ENCODE peak calls at places on chromosome 19, in eight cellular contexts. One of them, this sample, is unnamed.

GRCh38 chr19:8224394-8225145 is 15.4 kb downstream of the CERS4 start:
- DNase-seq in uterus: no peak
- DNase-seq in mucosa of gallbladder: no peak
- DNase-seq in cardiac fibroblast: peak; percentile 73
- DNase-seq in fibroblast of pulmonary artery: no peak
- DNase-seq in bronchial epithelial cell: peak; percentile 35
- DNase-seq in A172: peak; percentile 42
- DNase-seq in caudate nucleus: no peak
- DNase-seq in this sample: no peak

GRCh38 chr19:49216076-49216475 is 58.5 kb downstream of the TRPM4 start:
- DNase-seq in caudate nucleus: no peak
- DNase-seq in A172: peak; percentile 75
- DNase-seq in uterus: no peak
- DNase-seq in cardiac fibroblast: peak; percentile 33
- DNase-seq in fibroblast of pulmonary artery: peak; percentile 26
- DNase-seq in bronchial epithelial cell: peak; percentile 27
- DNase-seq in mucosa of gallbladder: no peak
- DNase-seq in this sample: peak; percentile 64

GRCh38 chr19:48629599-48630288 is 7.4 kb downstream of the DBP start:
- DNase-seq in caudate nucleus: peak; percentile 69
- DNase-seq in cardiac fibroblast: no peak
- DNase-seq in bronchial epithelial cell: no peak
- DNase-seq in fibroblast of pulmonary artery: peak; percentile 78
- DNase-seq in mucosa of gallbladder: peak; percentile 85
- DNase-seq in A172: no peak
- DNase-seq in uterus: peak; percentile 60
- DNase-seq in this sample: peak; percentile 71

GRCh38 chr19:11767633-11768133 is 883 bp downstream of the ZNF441 start:
- DNase-seq in fibroblast of pulmonary artery: peak; percentile 42
- DNase-seq in bronchial epithelial cell: peak; percentile 10
- DNase-seq in mucosa of gallbladder: peak; percentile 65
- DNase-seq in cardiac fibroblast: peak; percentile 46
- DNase-seq in uterus: peak; percentile 24
- DNase-seq in A172: peak; percentile 18
- DNase-seq in caudate nucleus: no peak
- DNase-seq in this sample: peak; percentile 67

GRCh38 chr19:27935669-27936068 is 1277.3 kb downstream of the UQCRFS1 start:
- DNase-seq in caudate nucleus: no peak
- DNase-seq in uterus: no peak
- DNase-seq in mucosa of gallbladder: no peak
- DNase-seq in bronchial epithelial cell: no peak
- DNase-seq in fibroblast of pulmonary artery: no peak
- DNase-seq in cardiac fibroblast: no peak
- DNase-seq in A172: no peak
- DNase-seq in this sample: no peak

GRCh38 chr19:40312533-40312932 is 27.4 kb upstream of the AKT2 start:
- DNase-seq in fibroblast of pulmonary artery: no peak
- DNase-seq in bronchial epithelial cell: no peak
- DNase-seq in caudate nucleus: no peak
- DNase-seq in cardiac fibroblast: no peak
- DNase-seq in mucosa of gallbladder: no peak
- DNase-seq in A172: no peak
- DNase-seq in uterus: no peak
- DNase-seq in this sample: no peak

GRCh38 chr19:7832781-7833180 is 2.8 kb downstream of the EVI5L start:
- DNase-seq in fibroblast of pulmonary artery: peak; percentile 30
- DNase-seq in caudate nucleus: peak; percentile 12
- DNase-seq in bronchial epithelial cell: no peak
- DNase-seq in uterus: no peak
- DNase-seq in A172: no peak
- DNase-seq in mucosa of gallbladder: no peak
- DNase-seq in cardiac fibroblast: peak; percentile 51
- DNase-seq in this sample: no peak

GRCh38 chr19:41575998-41576397 is at the start of gene CEACAM21:
- DNase-seq in cardiac fibroblast: no peak
- DNase-seq in caudate nucleus: peak; percentile 5
- DNase-seq in A172: no peak
- DNase-seq in fibroblast of pulmonary artery: no peak
- DNase-seq in mucosa of gallbladder: peak; percentile 49
- DNase-seq in uterus: peak; percentile 27
- DNase-seq in bronchial epithelial cell: no peak
- DNase-seq in this sample: no peak

GRCh38 chr19:720691-721160 is 12.0 kb downstream of the PALM start:
- DNase-seq in fibroblast of pulmonary artery: no peak
- DNase-seq in cardiac fibroblast: no peak
- DNase-seq in A172: no peak
- DNase-seq in uterus: no peak
- DNase-seq in bronchial epithelial cell: no peak
- DNase-seq in caudate nucleus: peak; percentile 46
- DNase-seq in mucosa of gallbladder: no peak
- DNase-seq in this sample: peak; percentile 35

GRCh38 chr19:54282706-54283105 is 1.8 kb upstream of the LILRB2 start:
- DNase-seq in uterus: no peak
- DNase-seq in cardiac fibroblast: no peak
- DNase-seq in bronchial epithelial cell: no peak
- DNase-seq in caudate nucleus: no peak
- DNase-seq in A172: no peak
- DNase-seq in fibroblast of pulmonary artery: no peak
- DNase-seq in mucosa of gallbladder: no peak
- DNase-seq in this sample: no peak

GRCh38 chr19:12779162-12779993 is 4.0 kb upstream of the HOOK2 start:
- DNase-seq in caudate nucleus: peak; percentile 38
- DNase-seq in uterus: peak; percentile 69
- DNase-seq in mucosa of gallbladder: no peak
- DNase-seq in cardiac fibroblast: peak; percentile 90
- DNase-seq in fibroblast of pulmonary artery: peak; percentile 95
- DNase-seq in A172: peak; percentile 65
- DNase-seq in bronchial epithelial cell: no peak
- DNase-seq in this sample: peak; percentile 84

GRCh38 chr19:42088471-42089190 is 12.7 kb downstream of the ZNF574 start:
- DNase-seq in mucosa of gallbladder: no peak
- DNase-seq in caudate nucleus: no peak
- DNase-seq in bronchial epithelial cell: peak; percentile 23
- DNase-seq in A172: peak; percentile 69
- DNase-seq in cardiac fibroblast: peak; percentile 82
- DNase-seq in fibroblast of pulmonary artery: peak; percentile 65
- DNase-seq in uterus: no peak
- DNase-seq in this sample: peak; percentile 83

GRCh38 chr19:49863254-49863934 is 4.0 kb downstream of the PNKP start:
- DNase-seq in fibroblast of pulmonary artery: no peak
- DNase-seq in A172: no peak
- DNase-seq in caudate nucleus: no peak
- DNase-seq in bronchial epithelial cell: no peak
- DNase-seq in mucosa of gallbladder: no peak
- DNase-seq in uterus: no peak
- DNase-seq in cardiac fibroblast: no peak
- DNase-seq in this sample: no peak

GRCh38 chr19:50967924-50968708 is 1.3 kb downstream of the KLK6 start:
- DNase-seq in uterus: no peak
- DNase-seq in cardiac fibroblast: no peak
- DNase-seq in caudate nucleus: no peak
- DNase-seq in bronchial epithelial cell: no peak
- DNase-seq in fibroblast of pulmonary artery: no peak
- DNase-seq in mucosa of gallbladder: no peak
- DNase-seq in A172: peak; percentile 3
- DNase-seq in this sample: no peak

GRCh38 chr19:17337675-17338439 is 504 bp downstream of the GTPBP3 start:
- DNase-seq in caudate nucleus: no peak
- DNase-seq in uterus: no peak
- DNase-seq in mucosa of gallbladder: no peak
- DNase-seq in A172: peak; percentile 29
- DNase-seq in cardiac fibroblast: peak; percentile 22
- DNase-seq in fibroblast of pulmonary artery: no peak
- DNase-seq in bronchial epithelial cell: peak; percentile 4
- DNase-seq in this sample: no peak

GRCh38 chr19:13302521-13303270 is 152.5 kb downstream of the IER2 start:
- DNase-seq in uterus: no peak
- DNase-seq in A172: no peak
- DNase-seq in mucosa of gallbladder: no peak
- DNase-seq in caudate nucleus: no peak
- DNase-seq in cardiac fibroblast: no peak
- DNase-seq in fibroblast of pulmonary artery: no peak
- DNase-seq in bronchial epithelial cell: no peak
- DNase-seq in this sample: no peak

GRCh38 chr19:16330368-16330801 is 5.8 kb downstream of the KLF2 start:
- DNase-seq in fibroblast of pulmonary artery: peak; percentile 87
- DNase-seq in cardiac fibroblast: peak; percentile 92
- DNase-seq in A172: peak; percentile 99
- DNase-seq in caudate nucleus: no peak
- DNase-seq in mucosa of gallbladder: peak; percentile 79
- DNase-seq in bronchial epithelial cell: peak; percentile 93
- DNase-seq in uterus: peak; percentile 75
- DNase-seq in this sample: peak; percentile 76

GRCh38 chr19:39110263-39110967 is 15.2 kb upstream of the PAK4 start:
- DNase-seq in A172: peak; percentile 46
- DNase-seq in cardiac fibroblast: peak; percentile 50
- DNase-seq in bronchial epithelial cell: peak; percentile 26
- DNase-seq in mucosa of gallbladder: peak; percentile 73
- DNase-seq in fibroblast of pulmonary artery: peak; percentile 39
- DNase-seq in uterus: no peak
- DNase-seq in caudate nucleus: peak; percentile 22
- DNase-seq in this sample: peak; percentile 72

GRCh38 chr19:38913958-38914357 is 2.0 kb upstream of the CCER2 start:
- DNase-seq in mucosa of gallbladder: no peak
- DNase-seq in uterus: no peak
- DNase-seq in A172: no peak
- DNase-seq in caudate nucleus: no peak
- DNase-seq in cardiac fibroblast: no peak
- DNase-seq in fibroblast of pulmonary artery: no peak
- DNase-seq in bronchial epithelial cell: no peak
- DNase-seq in this sample: no peak

GRCh38 chr19:30710721-30711120 is 338.5 kb downstream of the ZNF536 start:
- DNase-seq in uterus: no peak
- DNase-seq in A172: no peak
- DNase-seq in fibroblast of pulmonary artery: no peak
- DNase-seq in mucosa of gallbladder: no peak
- DNase-seq in bronchial epithelial cell: no peak
- DNase-seq in caudate nucleus: no peak
- DNase-seq in cardiac fibroblast: no peak
- DNase-seq in this sample: no peak

GRCh38 chr19:6590458-6591319 is at the start of gene CD70:
- DNase-seq in uterus: no peak
- DNase-seq in A172: peak; percentile 78
- DNase-seq in caudate nucleus: no peak
- DNase-seq in bronchial epithelial cell: no peak
- DNase-seq in cardiac fibroblast: no peak
- DNase-seq in mucosa of gallbladder: no peak
- DNase-seq in fibroblast of pulmonary artery: no peak
- DNase-seq in this sample: peak; percentile 33

GRCh38 chr19:33796164-33797100 is at the start of gene KCTD15:
- DNase-seq in uterus: peak; percentile 33
- DNase-seq in bronchial epithelial cell: no peak
- DNase-seq in fibroblast of pulmonary artery: peak; percentile 58
- DNase-seq in cardiac fibroblast: peak; percentile 58
- DNase-seq in caudate nucleus: no peak
- DNase-seq in mucosa of gallbladder: no peak
- DNase-seq in A172: no peak
- DNase-seq in this sample: peak; percentile 81

GRCh38 chr19:40286235-40286530 is 1.0 kb upstream of the AKT2 start:
- DNase-seq in uterus: no peak
- DNase-seq in caudate nucleus: no peak
- DNase-seq in cardiac fibroblast: no peak
- DNase-seq in A172: no peak
- DNase-seq in mucosa of gallbladder: no peak
- DNase-seq in fibroblast of pulmonary artery: no peak
- DNase-seq in bronchial epithelial cell: no peak
- DNase-seq in this sample: no peak

GRCh38 chr19:5448374-5448773 is 6.8 kb upstream of the ZNRF4 start:
- DNase-seq in fibroblast of pulmonary artery: no peak
- DNase-seq in bronchial epithelial cell: no peak
- DNase-seq in caudate nucleus: no peak
- DNase-seq in A172: no peak
- DNase-seq in mucosa of gallbladder: no peak
- DNase-seq in cardiac fibroblast: no peak
- DNase-seq in uterus: no peak
- DNase-seq in this sample: no peak

GRCh38 chr19:55251296-55252081 is 7.3 kb downstream of the PPP6R1 start:
- DNase-seq in caudate nucleus: no peak
- DNase-seq in mucosa of gallbladder: no peak
- DNase-seq in uterus: no peak
- DNase-seq in fibroblast of pulmonary artery: peak; percentile 27
- DNase-seq in bronchial epithelial cell: peak; percentile 41
- DNase-seq in cardiac fibroblast: peak; percentile 27
- DNase-seq in A172: peak; percentile 81
- DNase-seq in this sample: peak; percentile 63

GRCh38 chr19:57276430-57276829 is 3.9 kb upstream of the ZNF460 start:
- DNase-seq in fibroblast of pulmonary artery: no peak
- DNase-seq in A172: no peak
- DNase-seq in mucosa of gallbladder: no peak
- DNase-seq in uterus: no peak
- DNase-seq in cardiac fibroblast: no peak
- DNase-seq in bronchial epithelial cell: no peak
- DNase-seq in caudate nucleus: no peak
- DNase-seq in this sample: no peak

GRCh38 chr19:7699422-7700127 is 2.4 kb downstream of the FCER2 start:
- DNase-seq in bronchial epithelial cell: peak; percentile 63
- DNase-seq in mucosa of gallbladder: no peak
- DNase-seq in fibroblast of pulmonary artery: no peak
- DNase-seq in uterus: no peak
- DNase-seq in caudate nucleus: no peak
- DNase-seq in cardiac fibroblast: peak; percentile 43
- DNase-seq in A172: peak; percentile 20
- DNase-seq in this sample: no peak

This sample was measured in astrocyte of the hippocampus.